ENCODE peak calls at places on chromosomes 13 and 19, in nine cellular contexts. One of them, this sample, is unnamed.

GRCh38 chr19:10889880-10890279 is 18.5 kb downstream of the CARM1 start:
- DNase-seq in body of pancreas: no peak
- DNase-seq in effector memory CD4-positive, alpha-beta T cell: no peak
- DNase-seq in lung: no peak
- DNase-seq in CD4-positive, CD25-positive, alpha-beta regulatory T cell: no peak
- DNase-seq in sigmoid colon: no peak
- DNase-seq in CD4-positive, alpha-beta memory T cell: no peak
- DNase-seq in GM23248: no peak
- DNase-seq in kidney: no peak
- DNase-seq in this sample: no peak

GRCh38 chr13:95607363-95607762 is 37.1 kb downstream of the DZIP1 start:
- DNase-seq in body of pancreas: no peak
- DNase-seq in effector memory CD4-positive, alpha-beta T cell: no peak
- DNase-seq in lung: no peak
- DNase-seq in CD4-positive, CD25-positive, alpha-beta regulatory T cell: no peak
- DNase-seq in sigmoid colon: no peak
- DNase-seq in CD4-positive, alpha-beta memory T cell: no peak
- DNase-seq in GM23248: peak; percentile 61
- DNase-seq in kidney: no peak
- DNase-seq in this sample: no peak

GRCh38 chr13:24052547-24052981 is 108.0 kb upstream of the SPATA13 start:
- DNase-seq in body of pancreas: no peak
- DNase-seq in effector memory CD4-positive, alpha-beta T cell: no peak
- DNase-seq in lung: no peak
- DNase-seq in CD4-positive, CD25-positive, alpha-beta regulatory T cell: no peak
- DNase-seq in sigmoid colon: peak; percentile 87
- DNase-seq in CD4-positive, alpha-beta memory T cell: no peak
- DNase-seq in GM23248: peak; percentile 44
- DNase-seq in kidney: no peak
- DNase-seq in this sample: no peak

GRCh38 chr19:40228863-40229262 is 2.4 kb upstream of the CCNP start:
- DNase-seq in body of pancreas: no peak
- DNase-seq in effector memory CD4-positive, alpha-beta T cell: no peak
- DNase-seq in lung: no peak
- DNase-seq in CD4-positive, CD25-positive, alpha-beta regulatory T cell: no peak
- DNase-seq in sigmoid colon: no peak
- DNase-seq in CD4-positive, alpha-beta memory T cell: no peak
- DNase-seq in GM23248: no peak
- DNase-seq in kidney: no peak
- DNase-seq in this sample: no peak

GRCh38 chr13:111907341-111907880 is 159.5 kb upstream of the SOX1 start:
- DNase-seq in body of pancreas: no peak
- DNase-seq in effector memory CD4-positive, alpha-beta T cell: no peak
- DNase-seq in lung: no peak
- DNase-seq in CD4-positive, CD25-positive, alpha-beta regulatory T cell: no peak
- DNase-seq in sigmoid colon: peak; percentile 41
- DNase-seq in CD4-positive, alpha-beta memory T cell: no peak
- DNase-seq in GM23248: no peak
- DNase-seq in kidney: no peak
- DNase-seq in this sample: no peak

GRCh38 chr13:77065456-77066147 is 38.6 kb upstream of the FBXL3 start:
- DNase-seq in body of pancreas: no peak
- DNase-seq in effector memory CD4-positive, alpha-beta T cell: no peak
- DNase-seq in lung: no peak
- DNase-seq in CD4-positive, CD25-positive, alpha-beta regulatory T cell: no peak
- DNase-seq in sigmoid colon: no peak
- DNase-seq in CD4-positive, alpha-beta memory T cell: no peak
- DNase-seq in GM23248: no peak
- DNase-seq in kidney: no peak
- DNase-seq in this sample: no peak

GRCh38 chr13:21619633-21620220 is 15.8 kb upstream of the MICU2 start:
- DNase-seq in body of pancreas: no peak
- DNase-seq in effector memory CD4-positive, alpha-beta T cell: no peak
- DNase-seq in lung: no peak
- DNase-seq in CD4-positive, CD25-positive, alpha-beta regulatory T cell: no peak
- DNase-seq in sigmoid colon: no peak
- DNase-seq in CD4-positive, alpha-beta memory T cell: no peak
- DNase-seq in GM23248: no peak
- DNase-seq in kidney: no peak
- DNase-seq in this sample: no peak

GRCh38 chr13:44231786-44232516 is 141.7 kb upstream of the SERP2 start:
- DNase-seq in body of pancreas: peak; percentile 90
- DNase-seq in effector memory CD4-positive, alpha-beta T cell: no peak
- DNase-seq in lung: peak; percentile 89
- DNase-seq in CD4-positive, CD25-positive, alpha-beta regulatory T cell: no peak
- DNase-seq in sigmoid colon: peak; percentile 82
- DNase-seq in CD4-positive, alpha-beta memory T cell: no peak
- DNase-seq in GM23248: peak; percentile 95
- DNase-seq in kidney: peak; percentile 93
- DNase-seq in this sample: no peak

GRCh38 chr19:56136362-56136761 is 4.7 kb upstream of the ZNF444 start:
- DNase-seq in body of pancreas: no peak
- DNase-seq in effector memory CD4-positive, alpha-beta T cell: no peak
- DNase-seq in lung: no peak
- DNase-seq in CD4-positive, CD25-positive, alpha-beta regulatory T cell: no peak
- DNase-seq in sigmoid colon: no peak
- DNase-seq in CD4-positive, alpha-beta memory T cell: no peak
- DNase-seq in GM23248: no peak
- DNase-seq in kidney: no peak
- DNase-seq in this sample: no peak

GRCh38 chr13:74288361-74288911 is 154.2 kb upstream of the KLF12 start:
- DNase-seq in body of pancreas: peak; percentile 13
- DNase-seq in effector memory CD4-positive, alpha-beta T cell: peak; percentile 2
- DNase-seq in lung: no peak
- DNase-seq in CD4-positive, CD25-positive, alpha-beta regulatory T cell: no peak
- DNase-seq in sigmoid colon: peak; percentile 66
- DNase-seq in CD4-positive, alpha-beta memory T cell: peak; percentile 39
- DNase-seq in GM23248: no peak
- DNase-seq in kidney: peak; percentile 59
- DNase-seq in this sample: peak; percentile 29

GRCh38 chr19:43525836-43526771 is 897 bp downstream of the ETHE1 start:
- DNase-seq in body of pancreas: peak; percentile 44
- DNase-seq in effector memory CD4-positive, alpha-beta T cell: no peak
- DNase-seq in lung: no peak
- DNase-seq in CD4-positive, CD25-positive, alpha-beta regulatory T cell: no peak
- DNase-seq in sigmoid colon: no peak
- DNase-seq in CD4-positive, alpha-beta memory T cell: no peak
- DNase-seq in GM23248: peak; percentile 64
- DNase-seq in kidney: peak; percentile 82
- DNase-seq in this sample: no peak

GRCh38 chr13:50844181-50844875 is 836 bp upstream of the DLEU7 start:
- DNase-seq in body of pancreas: no peak
- DNase-seq in effector memory CD4-positive, alpha-beta T cell: no peak
- DNase-seq in lung: no peak
- DNase-seq in CD4-positive, CD25-positive, alpha-beta regulatory T cell: no peak
- DNase-seq in sigmoid colon: no peak
- DNase-seq in CD4-positive, alpha-beta memory T cell: no peak
- DNase-seq in GM23248: no peak
- DNase-seq in kidney: no peak
- DNase-seq in this sample: no peak

GRCh38 chr13:50842246-50842645 is 1.2 kb downstream of the DLEU7 start:
- DNase-seq in body of pancreas: no peak
- DNase-seq in effector memory CD4-positive, alpha-beta T cell: no peak
- DNase-seq in lung: no peak
- DNase-seq in CD4-positive, CD25-positive, alpha-beta regulatory T cell: no peak
- DNase-seq in sigmoid colon: no peak
- DNase-seq in CD4-positive, alpha-beta memory T cell: no peak
- DNase-seq in GM23248: no peak
- DNase-seq in kidney: no peak
- DNase-seq in this sample: no peak

GRCh38 chr13:50845211-50845610 is 1.7 kb upstream of the DLEU7 start:
- DNase-seq in body of pancreas: no peak
- DNase-seq in effector memory CD4-positive, alpha-beta T cell: no peak
- DNase-seq in lung: no peak
- DNase-seq in CD4-positive, CD25-positive, alpha-beta regulatory T cell: no peak
- DNase-seq in sigmoid colon: no peak
- DNase-seq in CD4-positive, alpha-beta memory T cell: no peak
- DNase-seq in GM23248: no peak
- DNase-seq in kidney: no peak
- DNase-seq in this sample: no peak

GRCh38 chr13:50842711-50843255 is 709 bp downstream of the DLEU7 start:
- DNase-seq in body of pancreas: no peak
- DNase-seq in effector memory CD4-positive, alpha-beta T cell: no peak
- DNase-seq in lung: no peak
- DNase-seq in CD4-positive, CD25-positive, alpha-beta regulatory T cell: no peak
- DNase-seq in sigmoid colon: no peak
- DNase-seq in CD4-positive, alpha-beta memory T cell: no peak
- DNase-seq in GM23248: no peak
- DNase-seq in kidney: no peak
- DNase-seq in this sample: no peak

DNA sequence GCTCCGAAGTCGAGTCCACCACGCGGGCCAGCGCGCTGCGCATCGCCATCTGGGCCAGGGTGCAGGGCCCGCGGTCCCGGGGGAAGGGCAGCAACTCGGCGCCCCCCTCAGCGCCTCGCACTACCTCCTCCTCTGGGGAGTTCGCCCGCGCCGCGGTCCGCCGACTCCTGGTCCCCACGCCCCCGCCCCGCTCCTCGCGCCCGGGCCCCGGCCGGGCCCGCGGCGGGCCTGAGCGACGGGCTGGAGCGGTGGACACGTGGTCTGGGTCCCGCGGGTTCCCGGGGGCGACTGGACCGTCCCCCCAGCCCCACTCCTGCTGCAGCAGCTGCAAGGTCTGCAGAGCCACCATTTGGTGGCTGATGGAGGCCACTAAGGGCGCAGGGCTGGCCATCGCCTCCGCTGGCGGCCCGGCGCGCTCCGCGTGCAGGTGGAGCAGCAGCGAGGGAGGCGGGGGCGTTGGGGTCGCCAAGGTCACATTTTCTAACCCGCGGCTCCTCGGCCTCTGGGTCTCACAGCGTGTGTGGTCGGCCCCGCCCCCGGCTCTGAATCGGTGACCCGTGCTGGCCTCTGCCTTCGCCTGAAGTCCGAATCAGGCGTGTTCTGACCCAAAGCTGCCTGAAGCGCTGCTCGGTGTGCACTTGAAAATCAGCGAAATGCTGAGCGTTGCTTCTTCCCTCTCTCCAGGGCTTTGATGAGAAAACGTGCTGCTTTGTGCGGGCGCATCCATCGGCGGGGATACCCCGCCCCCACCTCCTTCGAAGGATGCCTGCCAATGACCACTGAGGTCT is at the start of gene DLEU7:
- DNase-seq in body of pancreas: no peak
- DNase-seq in effector memory CD4-positive, alpha-beta T cell: no peak
- DNase-seq in lung: no peak
- DNase-seq in CD4-positive, CD25-positive, alpha-beta regulatory T cell: no peak
- DNase-seq in sigmoid colon: no peak
- DNase-seq in CD4-positive, alpha-beta memory T cell: no peak
- DNase-seq in GM23248: no peak
- DNase-seq in kidney: peak; percentile 71
- DNase-seq in this sample: no peak
- H3K27ac ChIP-seq in body of pancreas: no peak within 1 kb of the TSS
- H3K27ac ChIP-seq in effector memory CD4-positive, alpha-beta T cell: no peak within 1 kb of the TSS
- H3K27ac ChIP-seq in lung: no peak within 1 kb of the TSS
- H3K27ac ChIP-seq in CD4-positive, CD25-positive, alpha-beta regulatory T cell: no peak within 1 kb of the TSS
- H3K27ac ChIP-seq in sigmoid colon: no peak within 1 kb of the TSS
- H3K27ac ChIP-seq in CD4-positive, alpha-beta memory T cell: no peak within 1 kb of the TSS
- H3K27ac ChIP-seq in GM23248: no peak within 1 kb of the TSS
- H3K27ac ChIP-seq in kidney: no peak within 1 kb of the TSS
- H3K27ac ChIP-seq in this sample: no peak within 1 kb of the TSS

GRCh38 chr19:49805822-49806612 is 7.1 kb downstream of the FUZ start:
- DNase-seq in body of pancreas: no peak
- DNase-seq in effector memory CD4-positive, alpha-beta T cell: no peak
- DNase-seq in lung: no peak
- DNase-seq in CD4-positive, CD25-positive, alpha-beta regulatory T cell: no peak
- DNase-seq in sigmoid colon: no peak
- DNase-seq in CD4-positive, alpha-beta memory T cell: no peak
- DNase-seq in GM23248: no peak
- DNase-seq in kidney: peak; percentile 75
- DNase-seq in this sample: no peak
- H3K36me3 ChIP-seq in body of pancreas: no peaks in the 10 kb centered on the region
- H3K36me3 ChIP-seq in effector memory CD4-positive, alpha-beta T cell: peaks cover 19% of the 10 kb centered on the region
- H3K36me3 ChIP-seq in lung: peaks cover 4% of the 10 kb centered on the region
- H3K36me3 ChIP-seq in CD4-positive, CD25-positive, alpha-beta regulatory T cell: peaks cover 14% of the 10 kb centered on the region
- H3K36me3 ChIP-seq in sigmoid colon: peaks cover 4% of the 10 kb centered on the region
- H3K36me3 ChIP-seq in CD4-positive, alpha-beta memory T cell: peaks cover 12% of the 10 kb centered on the region
- H3K36me3 ChIP-seq in GM23248: peaks cover 11% of the 10 kb centered on the region
- H3K36me3 ChIP-seq in kidney: peaks cover 8% of the 10 kb centered on the region
- H3K36me3 ChIP-seq in this sample: peaks cover 9% of the 10 kb centered on the region

DNA sequence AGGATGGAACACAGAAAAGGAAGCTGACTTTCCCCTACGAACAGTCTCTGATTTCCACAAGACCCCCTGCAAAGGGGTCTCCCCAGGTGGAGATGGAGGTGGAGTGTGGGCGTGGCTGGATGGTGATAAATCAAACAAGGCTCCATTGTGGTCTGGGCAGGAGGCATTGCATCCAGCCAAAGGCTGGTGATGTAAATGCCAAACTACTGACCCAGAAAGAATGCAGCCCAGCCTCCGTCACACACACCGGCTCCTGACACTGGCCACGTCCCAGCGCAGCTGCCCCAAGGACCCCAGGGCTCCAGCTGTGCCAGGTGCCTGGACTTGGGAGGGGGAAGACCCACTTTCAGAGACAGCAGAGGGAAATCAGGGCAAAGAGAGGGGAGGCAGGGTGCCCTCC is 6.3 kb downstream of the SLC7A1 start:
- DNase-seq in body of pancreas: peak; percentile 52
- DNase-seq in effector memory CD4-positive, alpha-beta T cell: no peak
- DNase-seq in lung: no peak
- DNase-seq in CD4-positive, CD25-positive, alpha-beta regulatory T cell: no peak
- DNase-seq in sigmoid colon: no peak
- DNase-seq in CD4-positive, alpha-beta memory T cell: no peak
- DNase-seq in GM23248: peak; percentile 70
- DNase-seq in kidney: no peak
- DNase-seq in this sample: no peak
- H3K4me1 ChIP-seq in body of pancreas: peaks cover 40% of the 10 kb centered on the region
- H3K4me1 ChIP-seq in effector memory CD4-positive, alpha-beta T cell: peaks cover 3% of the 10 kb centered on the region
- H3K4me1 ChIP-seq in lung: peaks cover 3% of the 10 kb centered on the region
- H3K4me1 ChIP-seq in CD4-positive, CD25-positive, alpha-beta regulatory T cell: peaks cover 23% of the 10 kb centered on the region
- H3K4me1 ChIP-seq in sigmoid colon: peaks cover 54% of the 10 kb centered on the region
- H3K4me1 ChIP-seq in CD4-positive, alpha-beta memory T cell: peaks cover 31% of the 10 kb centered on the region
- H3K4me1 ChIP-seq in GM23248: peaks cover 95% of the 10 kb centered on the region
- H3K4me1 ChIP-seq in kidney: no peaks in the 10 kb centered on the region
- H3K4me1 ChIP-seq in this sample: peaks cover 9% of the 10 kb centered on the region

GRCh38 chr13:46385946-46386345 is 1.1 kb downstream of the RUBCNL start:
- DNase-seq in body of pancreas: no peak
- DNase-seq in effector memory CD4-positive, alpha-beta T cell: no peak
- DNase-seq in lung: no peak
- DNase-seq in CD4-positive, CD25-positive, alpha-beta regulatory T cell: no peak
- DNase-seq in sigmoid colon: no peak
- DNase-seq in CD4-positive, alpha-beta memory T cell: no peak
- DNase-seq in GM23248: peak; percentile 20
- DNase-seq in kidney: no peak
- DNase-seq in this sample: no peak

GRCh38 chr13:46386426-46386995 is 541 bp downstream of the RUBCNL start:
- DNase-seq in body of pancreas: no peak
- DNase-seq in effector memory CD4-positive, alpha-beta T cell: no peak
- DNase-seq in lung: no peak
- DNase-seq in CD4-positive, CD25-positive, alpha-beta regulatory T cell: no peak
- DNase-seq in sigmoid colon: no peak
- DNase-seq in CD4-positive, alpha-beta memory T cell: no peak
- DNase-seq in GM23248: peak; percentile 56
- DNase-seq in kidney: no peak
- DNase-seq in this sample: no peak

GRCh38 chr13:46382224-46382623 is 4.8 kb downstream of the RUBCNL start:
- DNase-seq in body of pancreas: no peak
- DNase-seq in effector memory CD4-positive, alpha-beta T cell: no peak
- DNase-seq in lung: no peak
- DNase-seq in CD4-positive, CD25-positive, alpha-beta regulatory T cell: no peak
- DNase-seq in sigmoid colon: no peak
- DNase-seq in CD4-positive, alpha-beta memory T cell: no peak
- DNase-seq in GM23248: no peak
- DNase-seq in kidney: no peak
- DNase-seq in this sample: no peak

GRCh38 chr13:46380242-46380641 is 6.8 kb downstream of the RUBCNL start:
- DNase-seq in body of pancreas: no peak
- DNase-seq in effector memory CD4-positive, alpha-beta T cell: no peak
- DNase-seq in lung: no peak
- DNase-seq in CD4-positive, CD25-positive, alpha-beta regulatory T cell: no peak
- DNase-seq in sigmoid colon: no peak
- DNase-seq in CD4-positive, alpha-beta memory T cell: no peak
- DNase-seq in GM23248: no peak
- DNase-seq in kidney: no peak
- DNase-seq in this sample: no peak

GRCh38 chr13:46383383-46383782 is 3.7 kb downstream of the RUBCNL start:
- DNase-seq in body of pancreas: no peak
- DNase-seq in effector memory CD4-positive, alpha-beta T cell: no peak
- DNase-seq in lung: no peak
- DNase-seq in CD4-positive, CD25-positive, alpha-beta regulatory T cell: no peak
- DNase-seq in sigmoid colon: no peak
- DNase-seq in CD4-positive, alpha-beta memory T cell: no peak
- DNase-seq in GM23248: no peak
- DNase-seq in kidney: no peak
- DNase-seq in this sample: no peak
- H3K27ac ChIP-seq in body of pancreas: no peak overlapping the region
- H3K27ac ChIP-seq in effector memory CD4-positive, alpha-beta T cell: no peak overlapping the region
- H3K27ac ChIP-seq in lung: no peak overlapping the region
- H3K27ac ChIP-seq in CD4-positive, CD25-positive, alpha-beta regulatory T cell: no peak overlapping the region
- H3K27ac ChIP-seq in sigmoid colon: no peak overlapping the region
- H3K27ac ChIP-seq in CD4-positive, alpha-beta memory T cell: no peak overlapping the region
- H3K27ac ChIP-seq in GM23248: no peak overlapping the region
- H3K27ac ChIP-seq in kidney: no peak overlapping the region
- H3K27ac ChIP-seq in this sample: no peak overlapping the region